ENCODE peak calls at places on chromosomes 7 and 10, in four cellular contexts. D, M, Q and L are unnamed samples.

GRCh38 chr10:14645239-14645960 is 129.3 kb downstream of the FAM107B start:
- DNase-seq in D (no peak), Q (no peak), M (no peak), L (no peak)

GRCh38 chr7:132783824-132784223 is 207.6 kb upstream of the PLXNA4 start:
- DNase-seq in M (no peak), Q (no peak), D (peak; percentile 60), L (no peak)

GRCh38 chr7:845091-845490 is 12.8 kb downstream of the SUN1 start:
- DNase-seq in M (no peak), D (no peak), Q (no peak), L (no peak)

GRCh38 chr10:118808601-118809371 is 54.0 kb upstream of the CACUL1 start:
- DNase-seq in M (no peak), D (no peak), Q (no peak), L (peak; percentile 56)

GRCh38 chr7:39127058-39127457 is 149.3 kb downstream of the POU6F2 start:
- DNase-seq in M (no peak), Q (no peak), D (no peak), L (no peak)

GRCh38 chr10:84265378-84265777 is 20.5 kb downstream of the RGR start:
- DNase-seq in Q (no peak), D (no peak), M (no peak), L (no peak)

GRCh38 chr7:77802557-77803410 is 4.2 kb downstream of the PHTF2 start:
- DNase-seq in D (no peak), Q (no peak), M (no peak), L (no peak)

GRCh38 chr10:66837335-66837734 is 88.5 kb upstream of the LRRTM3 start:
- DNase-seq in D (no peak), Q (no peak), M (no peak), L (no peak)

GRCh38 chr10:100481462-100482081 is 18.8 kb downstream of the WNT8B start:
- DNase-seq in D (peak; percentile 70), Q (peak; percentile 82), M (peak; percentile 84), L (peak; percentile 91)